ENCODE peak calls at places on chromosome 19, in five cellular contexts. J is activated CD4-positive, alpha-beta T cell treated with anti-CD3 and anti-CD28 coated beads, Interleukin-2, amount 10 ng/mL, durations not matched to agents 7 days and 5 days; H is midbrain; D is AG20443; A is cardiac fibroblast. W is an unnamed sample.

GRCh38 chr19:42126565-42126964 is 5.7 kb downstream of the POU2F2 start:
- DNase-seq in J (no peak), H (no peak), D (no peak), A (no peak), W (no peak)

GRCh38 chr19:47890865-47891621 is 4.9 kb upstream of the SULT2A1 start:
- DNase-seq in J (no peak), H (no peak), D (no peak), A (no peak), W (no peak)

GRCh38 chr19:50358483-50359431 is 6.7 kb downstream of the NAPSA start:
- DNase-seq in J (peak), H (peak), D (peak), A (peak), W (peak)

GRCh38 chr19:35642798-35643254 is 1.3 kb downstream of the ETV2 start:
- DNase-seq in J (no peak), H (no peak), D (no peak), A (no peak), W (no peak)

GRCh38 chr19:1584500-1585242 is 8.0 kb downstream of the MBD3 start:
- DNase-seq in J (no peak), H (no peak), D (no peak), A (no peak), W (no peak)

GRCh38 chr19:28437390-28438346 is 775.3 kb downstream of the UQCRFS1 start:
- DNase-seq in J (no peak), H (no peak), D (no peak), A (no peak), W (no peak)

GRCh38 chr19:23999821-24000610 is 85.3 kb downstream of the ZNF726 start:
- DNase-seq in J (no peak), H (no peak), D (no peak), A (no peak), W (no peak)

GRCh38 chr19:16381756-16382401 is 57.3 kb downstream of the KLF2 start:
- DNase-seq in J (no peak), H (peak), D (peak), A (peak), W (peak)

GRCh38 chr19:33868076-33868735 is 71.5 kb downstream of the KCTD15 start:
- DNase-seq in J (no peak), H (no peak), D (no peak), A (no peak), W (no peak)

GRCh38 chr19:50646074-50646807 is 3.0 kb upstream of the C19orf81 start:
- DNase-seq in J (no peak), H (no peak), D (peak), A (peak), W (no peak)

GRCh38 chr19:18290250-18291018 is 9.0 kb upstream of the JUND start:
- DNase-seq in J (peak), H (no peak), D (no peak), A (peak), W (no peak)

GRCh38 chr19:18160792-18161690 is 8.1 kb downstream of the PIK3R2 start:
- DNase-seq in J (peak), H (peak), D (peak), A (peak), W (peak)

GRCh38 chr19:1082165-1082927 is 12.8 kb downstream of the POLR2E start:
- DNase-seq in J (peak), H (no peak), D (peak), A (peak), W (no peak)

GRCh38 chr19:5850743-5851293 is 431 bp downstream of the FUT3 start:
- DNase-seq in J (no peak), H (no peak), D (peak), A (peak), W (no peak)

GRCh38 chr19:18059297-18059696 is 27.4 kb downstream of the IL12RB1 start:
- DNase-seq in J (no peak), H (no peak), D (no peak), A (no peak), W (no peak)